ENCODE peak calls at places on chromosomes 11 and 22, in nine cellular contexts. U, Y, J, Q, K, M, D, G and B are unnamed samples.

GRCh38 chr11:45771194-45771941 is 33.6 kb upstream of the SLC35C1 start:
- DNase-seq in U (peak; percentile 70), Y (peak; percentile 82), J (peak; percentile 71), Q (peak; percentile 38), K (peak; percentile 56), M (peak; percentile 12), D (peak; percentile 65), G (peak; percentile 62), B (peak; percentile 50)

GRCh38 chr11:57904369-57904768 is 119.3 kb upstream of the OR9Q1 start:
- DNase-seq in U (no peak), Y (no peak), J (peak; percentile 15), Q (no peak), K (peak; percentile 49), M (no peak), D (no peak), G (no peak), B (no peak)

GRCh38 chr11:44574620-44575287 is 9.3 kb downstream of the CD82 start:
- DNase-seq in U (no peak), Y (no peak), J (peak; percentile 27), Q (peak; percentile 98), K (peak; percentile 96), M (peak; percentile 87), D (no peak), G (peak; percentile 40), B (peak; percentile 64)

GRCh38 chr22:25083414-25084166 is 116.1 kb upstream of the CRYBB3 start:
- DNase-seq in U (no peak), Y (no peak), J (peak; percentile 84), Q (no peak), K (no peak), M (no peak), D (no peak), G (peak; percentile 38), B (no peak)

GRCh38 chr22:36538529-36538928 is 9.6 kb upstream of the EIF3D start:
- DNase-seq in U (no peak), Y (no peak), J (no peak), Q (no peak), K (no peak), M (no peak), D (no peak), G (no peak), B (no peak)

GRCh38 chr11:134893810-134894685 is 482.0 kb upstream of the B3GAT1 start:
- DNase-seq in U (no peak), Y (peak; percentile 19), J (no peak), Q (no peak), K (no peak), M (no peak), D (no peak), G (no peak), B (no peak)

GRCh38 chr22:45335021-45335818 is 25.5 kb downstream of the FAM118A start:
- DNase-seq in U (no peak), Y (peak; percentile 86), J (no peak), Q (no peak), K (peak; percentile 37), M (peak; percentile 38), D (no peak), G (no peak), B (no peak)

GRCh38 chr11:134988495-134988894 is 576.5 kb upstream of the B3GAT1 start:
- DNase-seq in U (no peak), Y (no peak), J (no peak), Q (no peak), K (no peak), M (no peak), D (no peak), G (no peak), B (no peak)

GRCh38 chr11:1843796-1844195 is 5.0 kb downstream of the TNNI2 start:
- DNase-seq in U (no peak), Y (no peak), J (no peak), Q (no peak), K (no peak), M (no peak), D (no peak), G (no peak), B (no peak)

GRCh38 chr11:88188251-88189030 is 13.2 kb upstream of the RAB38 start:
- DNase-seq in U (no peak), Y (no peak), J (no peak), Q (no peak), K (no peak), M (no peak), D (no peak), G (no peak), B (no peak)

GRCh38 chr11:33179431-33179830 is 18.2 kb upstream of the CSTF3 start:
- DNase-seq in U (no peak), Y (no peak), J (no peak), Q (no peak), K (no peak), M (no peak), D (no peak), G (no peak), B (no peak)

GRCh38 chr22:30609260-30610185 is 2.5 kb downstream of the TCN2 start:
- DNase-seq in U (no peak), Y (peak; percentile 82), J (peak; percentile 52), Q (peak; percentile 86), K (peak; percentile 84), M (peak; percentile 60), D (no peak), G (peak; percentile 65), B (peak; percentile 89)